ENCODE peak calls at places on chromosomes 13 and 19, in six cellular contexts. A, M, S, R, Z and Q are unnamed samples. For H3K4me1, the result is how much of the 10 kb centered on the place peaks cover.

GRCh38 chr13:40402931-40403412 is 263.5 kb downstream of the FOXO1 start:
- DNase-seq in Z (no peak), M (peak), R (no peak), A (peak), S (peak), Q (peak)

GRCh38 chr19:4687396-4687795 is 17.3 kb upstream of the MYDGF start:
- DNase-seq in R (no peak), S (no peak), M (no peak), A (no peak), Z (no peak), Q (no peak)

GRCh38 chr19:55493650-55494171 is 5.5 kb downstream of the SSC5D start:
- DNase-seq in S (no peak), Z (no peak), M (no peak), A (no peak), R (no peak), Q (no peak)

GRCh38 chr19:4636151-4636717 is 3.1 kb upstream of the TNFAIP8L1 start:
- DNase-seq in M (no peak), A (peak), Z (no peak), R (peak), S (peak), Q (peak)

GRCh38 chr13:80840313-80840976 is 499.5 kb upstream of the SPRY2 start:
- DNase-seq in Z (no peak), M (no peak), A (peak), R (peak), S (no peak), Q (peak)

GRCh38 chr19:34308381-34309367 is 54.3 kb downstream of the GARRE1 start:
- DNase-seq in A (peak), R (no peak), Z (no peak), M (peak), S (no peak), Q (peak)

GRCh38 chr13:34988330-34988791 is 46.3 kb downstream of the NBEA start:
- DNase-seq in S (no peak), A (no peak), M (no peak), R (no peak), Z (no peak), Q (no peak)

GRCh38 chr19:10288662-10289166 is 1.0 kb upstream of the ICAM5 start:
- DNase-seq in Z (no peak), M (no peak), R (peak), A (peak), S (peak), Q (peak)

GRCh38 chr13:51643882-51644281 is 59.6 kb downstream of the WDFY2 start:
- DNase-seq in R (no peak), Z (no peak), A (peak), M (peak), S (peak), Q (peak)

GRCh38 chr13:107834268-107834667 is 381.1 kb downstream of the LIG4 start:
- DNase-seq in S (peak), R (no peak), M (peak), A (peak), Z (no peak), Q (no peak)

GRCh38 chr19:6713773-6714692 is 6.4 kb downstream of the C3 start:
- DNase-seq in S (no peak), A (no peak), M (no peak), Z (no peak), R (no peak), Q (no peak)

GRCh38 chr19:28710278-28710677 is 502.7 kb downstream of the UQCRFS1 start:
- DNase-seq in A (peak), Z (no peak), R (peak), M (peak), S (peak), Q (peak)

GRCh38 chr19:4713384-4713951 is 10.2 kb downstream of the DPP9 start:
- DNase-seq in M (peak), S (peak), R (no peak), A (peak), Z (no peak), Q (peak)

GRCh38 chr19:45046355-45046754 is 7.5 kb downstream of the CLASRP start:
- DNase-seq in M (no peak), Z (no peak), R (no peak), S (no peak), A (no peak), Q (no peak)

GRCh38 chr13:102597029-102598015 is 536 bp downstream of the TPP2 start:
- DNase-seq in A (peak), S (peak), Z (no peak), M (peak), R (peak), Q (peak)

GRCh38 chr13:109121826-109122225 is 492.4 kb downstream of the MYO16 start:
- DNase-seq in Z (no peak), R (no peak), A (no peak), M (no peak), S (no peak), Q (no peak)

GRCh38 chr19:2168619-2169424 is 5.1 kb downstream of the DOT1L start:
- DNase-seq in M (peak), S (peak), Z (no peak), R (peak), A (peak), Q (peak)

GRCh38 chr19:55146648-55147218 is 2.3 kb downstream of the TNNT1 start:
- DNase-seq in Z (peak), M (no peak), S (no peak), R (peak), A (peak), Q (no peak)

GRCh38 chr13:35770756-35771291 is 294.3 kb upstream of the MAB21L1 start:
- DNase-seq in R (no peak), Z (no peak), A (no peak), S (no peak), M (no peak), Q (no peak)

GRCh38 chr13:26377038-26377437 is 123.1 kb downstream of the CDK8 start:
- DNase-seq in M (no peak), S (peak), R (peak), A (peak), Z (peak), Q (peak)

GRCh38 chr13:51731759-51732158 is 72.2 kb downstream of the DHRS12 start:
- DNase-seq in M (no peak), Z (no peak), S (peak), A (peak), R (no peak), Q (peak)

GRCh38 chr13:34201050-34201913 is 383.3 kb downstream of the RFC3 start:
- DNase-seq in S (peak), M (peak), Z (no peak), A (peak), R (no peak), Q (peak)

GRCh38 chr19:58450836-58451357 is 525 bp upstream of the ZNF324B start:
- DNase-seq in Z (no peak), A (peak), M (no peak), R (no peak), S (no peak), Q (peak)

GRCh38 chr13:36454121-36454520 is 21.8 kb downstream of the CCNA1 start:
- DNase-seq in R (no peak), M (no peak), A (no peak), Z (no peak), S (no peak), Q (no peak)

GRCh38 chr19:55283548-55284393 is at the start of gene BRSK1:
- DNase-seq in R (peak), S (peak), M (peak), Z (no peak), A (peak), Q (peak)

GRCh38 chr13:113742445-113743120 is 16.4 kb upstream of the TMEM255B start:
- DNase-seq in Z (no peak), A (no peak), M (no peak), R (no peak), S (no peak), Q (no peak)

GRCh38 chr19:16351133-16351809 is 26.6 kb downstream of the KLF2 start:
- DNase-seq in M (peak), Z (no peak), R (no peak), A (peak), S (peak), Q (no peak)

GRCh38 chr19:1104452-1105216 is 840 bp downstream of the GPX4 start:
- DNase-seq in M (peak), R (peak), A (peak), S (peak), Z (no peak), Q (peak)
- H3K4me1 ChIP-seq in M (under half), R (under half), A (under half), S (under half), Z (under half), Q (under half)

GRCh38 chr13:99237981-99238662 is 20.1 kb downstream of the GPR18 start:
- DNase-seq in S (no peak), M (no peak), Z (no peak), R (no peak), A (no peak), Q (no peak)
- H3K9ac ChIP-seq in S (no peak), M (no peak), Z (no peak), R (no peak), A (no peak), Q (no peak)

GRCh38 chr13:42276683-42277082 is 4.7 kb downstream of the AKAP11 start:
- DNase-seq in R (no peak), A (no peak), M (no peak), Z (no peak), S (no peak), Q (no peak)
- H3K4me1 ChIP-seq in R (under half), A (under half), M (under half), Z (under half), S (under half), Q (under half)

GRCh38 chr19:13011653-13012389 is 16.5 kb downstream of the NFIX start:
- DNase-seq in S (no peak), R (no peak), Z (no peak), A (peak), M (no peak), Q (no peak)
- H3K9ac ChIP-seq in S (no peak), R (no peak), Z (no peak), A (peak), M (no peak), Q (peak)

DNA sequence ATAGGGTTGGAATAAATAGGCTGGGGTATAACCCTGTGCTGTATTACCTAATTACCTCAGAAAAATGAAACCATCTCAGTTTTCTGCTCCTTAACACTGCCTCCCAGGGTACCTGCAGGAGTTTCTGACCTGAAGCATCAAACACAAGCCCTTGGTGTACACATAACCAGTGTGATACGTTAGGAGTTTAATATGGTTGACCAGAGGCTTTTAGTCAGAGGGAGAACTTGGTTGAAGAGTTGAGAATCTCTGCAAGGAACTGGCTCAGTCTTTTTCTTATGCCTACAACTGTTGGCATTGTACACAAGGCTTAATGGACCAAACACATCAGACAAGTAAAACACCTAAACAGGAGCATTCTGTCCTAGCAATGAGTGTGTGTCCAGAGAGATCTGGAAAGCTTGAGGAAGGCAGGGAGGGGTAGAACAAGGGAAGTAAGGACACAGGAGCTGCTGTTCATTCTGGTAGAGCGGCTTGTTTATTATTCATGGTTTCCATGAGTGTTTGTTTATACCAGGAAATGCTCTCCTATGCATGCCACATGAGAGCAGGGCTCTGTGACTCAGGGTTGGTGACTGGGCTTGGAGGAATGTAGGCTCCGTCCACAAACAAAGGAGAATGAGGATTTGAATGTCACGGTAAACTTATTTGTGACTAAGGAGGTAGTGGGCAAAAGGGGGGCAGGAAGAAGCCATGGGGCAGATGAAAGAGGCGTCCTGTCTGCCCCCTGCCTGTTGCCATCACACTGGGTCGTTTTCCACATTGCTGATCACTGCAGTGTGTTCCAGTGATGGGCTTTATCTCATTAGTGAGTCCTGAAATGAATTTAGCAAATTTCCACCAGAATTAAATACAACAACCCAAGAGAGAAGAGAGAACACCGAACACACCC is 11.9 kb upstream of the SPATA13 start:
- DNase-seq in S (peak), A (peak), M (peak), Z (peak), R (no peak), Q (peak)
- H3K4me1 ChIP-seq in S (under half), A (under half), M (under half), Z (under half), R (under half), Q (under half)

DNA sequence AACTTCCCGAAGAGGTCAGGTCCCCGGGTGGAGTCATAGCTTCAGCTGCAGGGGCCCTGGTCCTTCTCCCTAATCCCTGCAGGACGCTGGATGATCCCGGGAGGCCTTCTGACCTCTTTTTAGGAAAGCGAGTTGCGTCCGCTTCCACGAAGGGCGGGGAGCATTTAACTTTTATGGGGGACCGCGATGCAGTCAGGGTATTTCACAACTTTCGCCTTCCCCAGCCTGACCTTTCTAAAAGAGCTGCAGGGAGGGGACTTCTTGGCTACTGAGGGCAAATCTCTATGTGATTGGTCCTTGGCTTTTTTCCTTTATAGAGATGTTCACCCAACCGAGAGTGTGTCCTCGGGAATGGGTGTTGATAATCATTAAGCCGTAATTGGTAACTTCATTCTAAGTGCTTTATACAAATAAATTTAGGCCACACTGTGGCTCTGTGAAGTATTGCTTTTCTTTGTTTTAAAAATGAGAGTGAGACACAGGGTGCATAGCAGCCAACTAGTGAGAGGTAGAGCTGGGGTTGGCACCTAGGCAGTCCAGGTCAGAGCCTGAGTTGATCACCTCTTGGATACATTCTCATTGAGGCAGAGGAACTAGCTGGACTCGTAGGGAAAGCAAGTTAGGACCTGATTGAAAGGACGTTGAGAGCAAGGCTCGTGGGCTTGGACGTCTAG is 841 bp downstream of the ZNF230 start:
- DNase-seq in Z (no peak), M (no peak), A (peak), R (peak), S (no peak), Q (peak)
- H3K9ac ChIP-seq in Z (no peak), M (peak), A (peak), R (no peak), S (peak), Q (peak)

GRCh38 chr19:38685666-38686529 is 38.4 kb downstream of the ACTN4 start:
- DNase-seq in M (peak), A (peak), Z (no peak), R (peak), S (peak), Q (peak)
- H3K4me1 ChIP-seq in M (half or more), A (half or more), Z (under half), R (under half), S (under half), Q (half or more)

GRCh38 chr13:105914637-105915036 is 620.8 kb downstream of the EFNB2 start:
- DNase-seq in Z (no peak), R (no peak), A (peak), S (peak), M (peak), Q (peak)
- H3K9ac ChIP-seq in Z (no peak), R (no peak), A (no peak), S (no peak), M (no peak), Q (peak)

DNA sequence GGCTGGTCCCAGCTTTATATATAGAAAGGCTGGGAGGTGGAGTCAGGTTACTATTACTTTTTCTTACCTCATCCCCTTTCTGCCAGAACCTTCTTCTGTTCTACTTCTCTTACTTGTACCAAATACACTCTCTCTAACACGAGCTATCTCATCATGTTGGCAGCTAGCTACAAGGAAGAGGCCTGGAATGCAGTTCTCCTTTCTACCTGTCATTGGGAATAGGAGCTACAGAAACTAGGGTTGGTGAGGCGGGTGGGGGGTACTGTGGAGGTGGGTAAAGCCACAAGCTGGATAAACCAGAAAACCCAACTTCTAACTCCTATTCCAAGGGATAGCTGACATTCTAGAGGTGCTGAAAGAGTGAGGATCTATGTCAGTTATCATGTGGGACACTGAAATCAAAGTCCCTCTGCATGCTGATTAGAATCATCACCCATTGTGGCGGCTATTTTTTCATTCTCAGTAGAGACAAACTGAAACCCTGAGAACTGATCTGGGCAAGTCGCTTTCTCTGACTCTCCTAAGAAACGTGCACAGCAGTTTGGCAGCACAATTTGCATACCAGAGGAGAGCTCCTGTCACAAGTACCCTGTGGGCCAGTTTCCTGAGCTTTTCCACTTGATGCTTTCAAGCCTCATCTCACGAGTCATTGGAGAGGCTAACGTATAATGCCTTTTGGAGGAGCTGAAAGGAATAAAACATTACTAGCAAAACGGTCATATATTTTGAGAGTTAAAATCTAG is 358.1 kb downstream of the ENOX1 start:
- DNase-seq in S (no peak), M (no peak), A (no peak), R (peak), Z (no peak), Q (no peak)
- H3K4me1 ChIP-seq in S (under half), M (under half), A (under half), R (under half), Z (under half), Q (under half)